ENCODE peak calls at places on chromosomes 13 and 19, in four cellular contexts. W is heart right ventricle, J is foreskin fibroblast, Y is T-helper 2 cell. O is an unnamed sample.
A peak's percentile ranks its signal among the peaks of the same experiment; 100 is the strongest.

GRCh38 chr19:1255186-1256161 is 7.1 kb downstream of the MIDN start:
- DNase-seq in W (no peak), J (no peak), Y (no peak), O (no peak)

GRCh38 chr19:49976496-49976895 is 15.5 kb upstream of the SIGLEC11 start:
- DNase-seq in W (no peak), Y (no peak), J (no peak), O (no peak)

GRCh38 chr19:48926909-48927308 is 6.6 kb upstream of the DHDH start:
- DNase-seq in W (peak; percentile 48), J (peak; percentile 93), Y (no peak), O (no peak)

GRCh38 chr19:51712461-51713081 is 11.2 kb downstream of the HAS1 start:
- DNase-seq in W (no peak), J (no peak), Y (no peak), O (no peak)

GRCh38 chr19:55209430-55210119 is at the start of gene PTPRH:
- DNase-seq in Y (no peak), W (no peak), J (no peak), O (no peak)

GRCh38 chr19:8323781-8324185 is 2.5 kb downstream of the RPS28 start:
- DNase-seq in Y (no peak), J (no peak), W (no peak), O (no peak)

GRCh38 chr13:79776538-79776937 is 295.6 kb downstream of the NDFIP2 start:
- DNase-seq in W (no peak), Y (no peak), J (peak; percentile 37), O (no peak)

GRCh38 chr19:18320865-18321728 is 1.8 kb downstream of the LSM4 start:
- DNase-seq in J (no peak), Y (no peak), W (no peak), O (no peak)

GRCh38 chr19:48938256-48938655 is 4.8 kb downstream of the DHDH start:
- DNase-seq in J (no peak), W (no peak), Y (no peak), O (no peak)

GRCh38 chr19:49801966-49802661 is 11.0 kb downstream of the FUZ start:
- DNase-seq in Y (no peak), W (peak; percentile 93), J (peak; percentile 79), O (no peak)

GRCh38 chr19:55253842-55254624 is 4.8 kb downstream of the PPP6R1 start:
- DNase-seq in Y (no peak), W (no peak), J (no peak), O (peak; percentile 57)

O was measured in effector CD4-positive, alpha-beta T cell.